ENCODE peak calls at places on chromosomes 11 and 22, in five cellular contexts. I, T, L, U and V are unnamed samples.

GRCh38 chr11:65552413-65552951 is 5.7 kb downstream of the LTBP3 start:
- DNase-seq in I (no peak), T (no peak), L (no peak), U (no peak), V (no peak)

GRCh38 chr22:30609260-30610185 is 2.5 kb downstream of the TCN2 start:
- DNase-seq in I (peak), T (peak), L (peak), U (no peak), V (no peak)

GRCh38 chr11:72681226-72682153 is 7.3 kb upstream of the PDE2A start:
- DNase-seq in I (no peak), T (no peak), L (no peak), U (no peak), V (no peak)

GRCh38 chr11:85845052-85845631 is 10.0 kb upstream of the CCDC83 start:
- DNase-seq in I (peak), T (no peak), L (no peak), U (no peak), V (peak)

GRCh38 chr22:40510965-40511364 is 125.6 kb downstream of the MRTFA start:
- DNase-seq in I (no peak), T (no peak), L (no peak), U (no peak), V (no peak)

GRCh38 chr11:19441752-19442553 is 201.2 kb upstream of the E2F8 start:
- DNase-seq in I (peak), T (peak), L (peak), U (peak), V (no peak)

GRCh38 chr11:844693-845644 is 2.3 kb downstream of the TSPAN4 start:
- DNase-seq in I (peak), T (peak), L (peak), U (no peak), V (peak)

GRCh38 chr11:9193316-9193715 is 71.8 kb downstream of the DENND5A start:
- DNase-seq in I (no peak), T (no peak), L (no peak), U (no peak), V (no peak)

GRCh38 chr11:58525037-58525614 is 17.2 kb upstream of the OR5B21 start:
- DNase-seq in I (no peak), T (peak), L (no peak), U (no peak), V (no peak)

GRCh38 chr11:120228794-120229384 is 11.1 kb upstream of the POU2F3 start:
- DNase-seq in I (no peak), T (no peak), L (no peak), U (no peak), V (no peak)

GRCh38 chr22:43837666-43838065 is 24.6 kb downstream of the SULT4A1 start:
- DNase-seq in I (no peak), T (no peak), L (no peak), U (no peak), V (no peak)

GRCh38 chr22:19859861-19860510 is 5.3 kb upstream of the GNB1L start:
- DNase-seq in I (no peak), T (no peak), L (no peak), U (no peak), V (no peak)

GRCh38 chr22:25840162-25840561 is 98.2 kb downstream of the MYO18B start:
- DNase-seq in I (no peak), T (no peak), L (no peak), U (no peak), V (no peak)

GRCh38 chr11:75492181-75492820 is 33.4 kb downstream of the GDPD5 start:
- DNase-seq in I (peak), T (no peak), L (no peak), U (no peak), V (peak)